ENCODE peak calls at places on chromosomes 3 and 15, in five cellular contexts. T is fibroblast of lung, Q is HCT116, S is GM12878, O is IMR-90. G is an unnamed sample.

GRCh38 chr15:68341851-68342336 is 64.3 kb downstream of the FEM1B start:
- DNase-seq in S (no peak), O (peak; percentile 39), T (no peak), Q (no peak), G (no peak)

GRCh38 chr3:15694628-15695027 is 93.1 kb downstream of the BTD start:
- DNase-seq in O (no peak), T (no peak), Q (no peak), S (no peak), G (no peak)

GRCh38 chr3:41592753-41593152 is 369.1 kb downstream of the ULK4 start:
- DNase-seq in S (no peak), T (no peak), Q (no peak), O (no peak), G (no peak)

GRCh38 chr3:101938262-101938847 is 89.0 kb downstream of the NFKBIZ start:
- DNase-seq in O (no peak), S (no peak), Q (no peak), T (no peak), G (no peak)

GRCh38 chr15:66764067-66764428 is 62.0 kb downstream of the SMAD6 start:
- DNase-seq in T (no peak), S (no peak), O (no peak), Q (no peak), G (no peak)

GRCh38 chr15:44340410-44340809 is 51.9 kb downstream of the GOLM2 start:
- DNase-seq in S (no peak), O (peak; percentile 84), Q (no peak), T (peak; percentile 94), G (no peak)

GRCh38 chr3:125186261-125186770 is 26.2 kb downstream of the SLC12A8 start:
- DNase-seq in Q (no peak), O (peak; percentile 71), S (no peak), T (peak; percentile 60), G (no peak)

GRCh38 chr3:69081583-69082262 is 1.6 kb upstream of the UBA3 start:
- DNase-seq in O (no peak), S (peak; percentile 73), Q (no peak), T (peak; percentile 58), G (no peak)

GRCh38 chr15:45583731-45584639 is 3.2 kb upstream of the BLOC1S6 start:
- DNase-seq in O (no peak), T (no peak), Q (no peak), S (no peak), G (no peak)

GRCh38 chr3:160278210-160278609 is 53.0 kb downstream of the C3orf80 start:
- DNase-seq in Q (no peak), S (no peak), T (no peak), O (no peak), G (no peak)

GRCh38 chr15:57298204-57298603 is 78.1 kb upstream of the CGNL1 start:
- DNase-seq in T (peak; percentile 60), S (no peak), Q (no peak), O (peak; percentile 68), G (no peak)

GRCh38 chr3:125140011-125140813 is 72.3 kb downstream of the SLC12A8 start:
- DNase-seq in S (no peak), O (peak; percentile 61), T (peak; percentile 90), Q (no peak), G (no peak)

GRCh38 chr3:43346990-43347749 is 60.8 kb downstream of the SNRK start:
- DNase-seq in Q (no peak), S (no peak), T (peak; percentile 29), O (peak; percentile 21), G (no peak)

GRCh38 chr3:61704807-61705206 is 143.4 kb downstream of the PTPRG start:
- DNase-seq in T (no peak), Q (no peak), S (no peak), O (no peak), G (no peak)

GRCh38 chr15:88166330-88166993 is 90.1 kb downstream of the NTRK3 start:
- DNase-seq in S (no peak), O (no peak), T (peak; percentile 33), Q (no peak), G (no peak)

GRCh38 chr3:13288732-13289718 is 131.1 kb downstream of the NUP210 start:
- DNase-seq in O (peak; percentile 3), T (no peak), Q (no peak), S (no peak), G (no peak)

GRCh38 chr3:13287833-13288232 is 132.3 kb downstream of the NUP210 start:
- DNase-seq in T (no peak), S (no peak), Q (no peak), O (no peak), G (no peak)

GRCh38 chr3:13289771-13290285 is 130.3 kb downstream of the NUP210 start:
- DNase-seq in T (no peak), Q (no peak), O (no peak), S (no peak), G (no peak)

GRCh38 chr3:13285007-13285567 is 135.0 kb downstream of the NUP210 start:
- DNase-seq in T (no peak), S (no peak), Q (no peak), O (no peak), G (no peak)

GRCh38 chr3:13286873-13287272 is 133.2 kb downstream of the NUP210 start:
- DNase-seq in S (no peak), Q (no peak), O (no peak), T (no peak), G (no peak)
- H3K36me3 ChIP-seq in S (no peaks in the 10 kb centered on the region), Q (no peaks in the 10 kb centered on the region), O (peaks cover 1% of the 10 kb centered on the region), T (no peaks in the 10 kb centered on the region), G (no peaks in the 10 kb centered on the region)

GRCh38 chr15:26868029-26868685 is 1.3 kb downstream of the GABRA5 start:
- DNase-seq in S (no peak), Q (no peak), O (no peak), T (no peak), G (no peak)

GRCh38 chr15:26867199-26868007 is 541 bp downstream of the GABRA5 start:
- DNase-seq in Q (no peak), O (no peak), S (no peak), T (no peak), G (no peak)

GRCh38 chr15:26869628-26870027 is 2.8 kb downstream of the GABRA5 start:
- DNase-seq in Q (no peak), T (no peak), S (no peak), O (no peak), G (no peak)

GRCh38 chr15:26866298-26867198 is at the start of gene GABRA5:
- DNase-seq in O (peak; percentile 20), Q (no peak), T (peak; percentile 72), S (no peak), G (no peak)

GRCh38 chr15:26864664-26865191 is 2.1 kb upstream of the GABRA5 start:
- DNase-seq in T (peak; percentile 40), O (peak; percentile 36), S (no peak), Q (no peak), G (no peak)
- TF ChIP-seq CTCF in T (peak; percentile 64), O (peak; percentile 68), S (peak; percentile 19), Q (no peak), G (no peak)

GRCh38 chr15:60740231-60740630 is 261.3 kb upstream of the ICE2 start:
- DNase-seq in Q (no peak), O (no peak), S (no peak), T (no peak), G (no peak)
- H3K9ac ChIP-seq in Q (no peak overlapping the region), O (no peak overlapping the region), S (no peak overlapping the region), T (no peak overlapping the region), G (no peak overlapping the region)

DNA sequence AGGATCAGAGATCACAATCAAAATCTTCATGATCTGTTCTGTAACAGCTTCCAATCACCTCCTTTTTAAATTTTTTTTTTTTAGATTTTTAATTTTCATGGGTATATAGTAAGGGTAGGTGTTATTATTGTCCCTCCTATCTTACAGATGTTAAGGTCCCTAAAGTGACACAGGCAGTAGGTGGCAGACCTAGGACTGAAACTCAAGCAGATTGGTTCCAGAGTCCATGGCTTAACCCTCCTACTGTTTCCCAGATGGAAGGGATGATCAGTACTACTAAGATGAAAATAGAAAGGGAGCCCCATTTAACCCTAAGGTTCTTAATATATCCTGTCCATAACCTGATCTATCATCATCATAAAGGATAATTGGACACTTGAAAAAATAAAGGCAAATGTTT is 57.1 kb downstream of the CHAC1 start:
- DNase-seq in S (no peak), O (no peak), Q (no peak), T (no peak), G (no peak)
- H3K36me3 ChIP-seq in S (no peaks in the 10 kb centered on the region), O (peaks cover 3% of the 10 kb centered on the region), Q (peaks cover 10% of the 10 kb centered on the region), T (no peaks in the 10 kb centered on the region), G (no peaks in the 10 kb centered on the region)

GRCh38 chr15:64092864-64093626 is 593 bp downstream of the CIAO2A start:
- DNase-seq in Q (no peak), T (peak; percentile 80), S (no peak), O (peak; percentile 64), G (peak; percentile 67)
- TF ChIP-seq CTCF in Q (peak; percentile 3), T (no peak), S (peak; percentile 33), O (no peak), G (no peak)

GRCh38 chr3:123733341-123733740 is 148.5 kb upstream of the HACD2 start:
- DNase-seq in T (peak; percentile 37), O (no peak), Q (no peak), S (no peak), G (no peak)

GRCh38 chr3:123733805-123734526 is 149.1 kb upstream of the HACD2 start:
- DNase-seq in O (peak; percentile 95), T (peak; percentile 97), Q (no peak), S (no peak), G (no peak)

GRCh38 chr3:123730816-123731215 is 146.0 kb upstream of the HACD2 start:
- DNase-seq in O (no peak), T (no peak), S (no peak), Q (no peak), G (no peak)

GRCh38 chr3:123734527-123734902 is 149.6 kb downstream of the MYLK start:
- DNase-seq in S (no peak), T (no peak), Q (no peak), O (no peak), G (no peak)

DNA sequence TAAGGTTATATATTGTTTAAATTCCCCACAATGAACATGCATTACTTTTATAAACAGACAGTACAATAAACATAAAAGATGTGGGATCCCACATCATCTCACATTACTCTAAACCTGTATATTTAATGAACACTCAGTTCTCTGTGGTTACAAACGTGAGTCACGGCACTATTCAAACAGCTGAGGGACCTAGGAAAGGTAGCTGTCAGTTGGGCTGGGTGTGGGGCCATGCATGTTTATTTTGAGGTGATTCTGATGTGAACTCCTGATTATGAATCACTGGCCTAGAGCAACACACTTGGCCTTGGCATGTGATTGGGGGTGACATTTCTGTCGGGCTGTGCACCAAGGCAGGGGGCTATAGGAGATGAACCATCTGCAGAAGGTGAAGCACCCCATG is 147.6 kb upstream of the HACD2 start:
- DNase-seq in S (no peak), O (peak; percentile 97), Q (no peak), T (peak; percentile 93), G (no peak)
- H3K9ac ChIP-seq in S (no peak overlapping the region), O (peak overlapping the region; percentile 56), Q (no peak overlapping the region), T (no peak overlapping the region), G (no peak overlapping the region)

GRCh38 chr3:172048599-172048998 is 9.2 kb downstream of the FNDC3B start:
- DNase-seq in O (no peak), S (no peak), T (no peak), Q (no peak), G (no peak)
- H3K36me3 ChIP-seq in O (peaks cover 24% of the 10 kb centered on the region), S (no peaks in the 10 kb centered on the region), T (peaks cover 2% of the 10 kb centered on the region), Q (no peaks in the 10 kb centered on the region), G (no peaks in the 10 kb centered on the region)

G was measured in colonic mucosa.